ENCODE peak calls at places on chromosomes 16 and 17, in six cellular contexts. I, B, J, U, F and R are unnamed samples.
A peak's percentile ranks its signal among the peaks of the same experiment; 100 is the strongest.

GRCh38 chr17:73757324-73757942 is 113.2 kb upstream of the SDK2 start:
- DNase-seq in B (no peak), I (no peak), J (no peak), U (no peak), F (no peak), R (no peak)

GRCh38 chr17:10932938-10933337 is 95.1 kb upstream of the PIRT start:
- DNase-seq in B (no peak), U (no peak), J (no peak), F (no peak), I (no peak), R (no peak)

GRCh38 chr17:58311429-58311894 is 17.1 kb downstream of the TSPOAP1 start:
- DNase-seq in J (no peak), F (no peak), U (no peak), I (no peak), B (no peak), R (no peak)

GRCh38 chr17:77374170-77374936 is 233.6 kb downstream of the SEC14L1 start:
- DNase-seq in F (no peak), J (peak; percentile 51), B (peak; percentile 78), U (peak; percentile 85), I (peak; percentile 69), R (peak; percentile 90)

GRCh38 chr17:55158439-55158838 is 106.3 kb upstream of the HLF start:
- DNase-seq in B (no peak), U (no peak), I (no peak), F (no peak), J (no peak), R (no peak)

GRCh38 chr16:2904100-2904921 is 7.4 kb upstream of the FLYWCH1 start:
- DNase-seq in B (peak; percentile 85), F (peak; percentile 91), J (peak; percentile 72), U (peak; percentile 82), I (peak; percentile 70), R (peak; percentile 91)

GRCh38 chr17:67246648-67247415 is 1.8 kb upstream of the HELZ start:
- DNase-seq in I (no peak), B (no peak), U (no peak), F (peak; percentile 83), J (no peak), R (peak; percentile 55)

GRCh38 chr17:75325827-75326586 is 36.8 kb upstream of the SLC25A19 start:
- DNase-seq in F (no peak), B (no peak), J (no peak), U (peak; percentile 48), I (no peak), R (no peak)

GRCh38 chr17:67477687-67478086 is 100.6 kb downstream of the PITPNC1 start:
- DNase-seq in B (no peak), F (no peak), I (no peak), U (peak; percentile 59), J (no peak), R (no peak)

GRCh38 chr16:459761-460160 is 34.3 kb downstream of the RAB11FIP3 start:
- DNase-seq in J (no peak), I (no peak), B (no peak), F (no peak), U (no peak), R (no peak)

GRCh38 chr17:73255671-73256181 is 6.0 kb downstream of the CPSF4L start:
- DNase-seq in J (peak; percentile 51), U (peak; percentile 12), F (peak; percentile 56), B (peak; percentile 66), I (peak; percentile 55), R (peak; percentile 73)

GRCh38 chr17:67689534-67690177 is 28.1 kb upstream of the NOL11 start:
- DNase-seq in I (peak; percentile 89), J (no peak), B (peak; percentile 80), F (peak; percentile 53), U (peak; percentile 67), R (peak; percentile 68)

GRCh38 chr16:56268799-56269198 is 77.5 kb downstream of the GNAO1 start:
- DNase-seq in J (no peak), F (no peak), B (no peak), U (no peak), I (no peak), R (no peak)

GRCh38 chr16:56269276-56269675 is 78.0 kb downstream of the GNAO1 start:
- DNase-seq in I (no peak), U (peak; percentile 8), J (no peak), B (no peak), F (no peak), R (no peak)

GRCh38 chr16:56270828-56271227 is 79.5 kb downstream of the GNAO1 start:
- DNase-seq in B (no peak), I (no peak), J (no peak), U (no peak), F (no peak), R (no peak)

GRCh38 chr16:56267888-56268287 is 76.6 kb downstream of the GNAO1 start:
- DNase-seq in U (no peak), I (no peak), F (no peak), B (no peak), J (no peak), R (no peak)

GRCh38 chr16:56269824-56270684 is 78.8 kb downstream of the GNAO1 start:
- DNase-seq in F (no peak), B (no peak), U (peak; percentile 84), I (no peak), J (no peak), R (no peak)
- TF ChIP-seq CTCF in F (no peak), B (no peak), U (peak; percentile 61), I (no peak), J (no peak), R (no peak)

GRCh38 chr17:40480501-40481003 is 20.9 kb downstream of the TNS4 start:
- DNase-seq in J (peak; percentile 32), B (peak; percentile 67), U (peak; percentile 78), F (peak; percentile 91), I (no peak), R (peak; percentile 47)

GRCh38 chr17:40483679-40484078 is 17.7 kb downstream of the TNS4 start:
- DNase-seq in J (no peak), F (no peak), I (no peak), B (no peak), U (no peak), R (no peak)

GRCh38 chr17:40482722-40483121 is 18.7 kb downstream of the TNS4 start:
- DNase-seq in J (no peak), B (no peak), F (no peak), I (no peak), U (no peak), R (no peak)

GRCh38 chr17:40479754-40480480 is 21.5 kb downstream of the TNS4 start:
- DNase-seq in B (peak; percentile 26), F (no peak), J (no peak), I (no peak), U (no peak), R (no peak)

DNA sequence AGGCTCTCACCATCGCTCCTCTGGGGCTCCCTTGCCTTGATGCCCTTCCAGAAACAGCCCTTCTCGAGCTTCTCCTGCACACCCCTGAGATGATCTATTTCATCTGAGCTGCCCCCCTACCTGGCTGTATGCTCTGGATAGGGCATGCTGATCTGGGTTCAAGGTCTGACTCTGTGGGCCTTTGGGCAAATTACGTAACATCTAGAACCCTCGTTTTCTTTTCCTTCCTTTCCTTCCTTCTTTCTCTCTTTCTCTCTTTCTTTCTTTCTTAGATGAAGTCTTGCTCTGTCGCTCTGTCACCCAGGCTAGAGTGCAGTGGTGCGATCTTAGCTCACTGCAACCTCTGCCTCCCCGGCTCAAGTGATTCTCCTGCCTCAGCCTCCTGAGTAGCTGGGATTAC is 20.3 kb downstream of the TNS4 start:
- DNase-seq in U (no peak), B (no peak), I (no peak), F (no peak), J (no peak), R (no peak)
- TF ChIP-seq CTCF in U (no peak), B (no peak), I (no peak), F (no peak), J (no peak), R (no peak)

GRCh38 chr16:68093816-68094613 is 8.8 kb downstream of the NFATC3 start:
- DNase-seq in B (peak; percentile 56), F (no peak), J (no peak), U (peak; percentile 61), I (no peak), R (no peak)
- TF ChIP-seq CTCF in B (peak; percentile 87), F (no peak), J (no peak), U (peak; percentile 81), I (peak; percentile 39), R (no peak)

DNA sequence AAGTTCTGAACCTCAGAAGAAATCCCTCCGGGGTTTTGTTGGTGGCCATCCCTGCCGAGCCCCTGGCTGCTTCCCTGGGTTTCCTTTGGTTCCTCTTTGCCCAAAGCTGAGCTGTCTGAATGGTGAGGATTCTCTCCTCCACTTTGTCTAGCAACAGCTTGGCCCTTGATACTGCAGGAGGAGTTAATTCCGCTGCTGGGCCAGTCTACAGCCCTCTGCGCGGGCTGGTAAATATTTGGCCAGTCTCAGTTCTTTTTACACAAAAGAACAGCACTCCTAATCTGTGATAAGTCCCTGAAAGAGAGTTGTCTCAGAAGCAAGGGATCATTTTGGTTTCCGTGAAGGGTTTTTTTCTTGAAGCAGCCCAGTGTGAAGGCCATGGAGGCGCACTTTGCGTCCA is 171.0 kb downstream of the RAB11FIP4 start:
- DNase-seq in I (no peak), F (no peak), B (no peak), U (no peak), J (no peak), R (no peak)
- TF ChIP-seq CTCF in I (no peak), F (no peak), B (no peak), U (no peak), J (no peak), R (no peak)

DNA sequence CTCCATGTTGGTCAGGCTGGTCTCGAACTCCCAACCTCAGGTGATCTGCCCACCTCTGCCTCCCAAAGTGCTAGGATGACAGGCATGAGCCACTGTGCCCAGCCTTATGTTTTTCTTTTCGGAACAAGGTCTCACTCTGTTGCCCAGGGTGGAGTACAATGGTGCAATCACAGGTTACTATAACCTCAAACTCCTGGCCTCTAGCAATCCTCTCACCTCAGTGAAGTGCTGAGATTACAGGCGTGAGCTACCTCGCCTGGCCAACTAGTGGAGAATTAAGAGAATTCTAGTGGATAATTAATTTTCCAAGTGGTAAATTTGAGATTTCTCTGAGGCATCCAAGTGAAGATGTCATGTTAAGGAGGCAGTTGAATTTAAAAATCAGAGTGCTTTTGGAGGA is 2.9 kb upstream of the FBXO47 start:
- DNase-seq in J (no peak), I (no peak), F (no peak), U (no peak), B (no peak), R (no peak)
- TF ChIP-seq CTCF in J (no peak), I (no peak), F (no peak), U (no peak), B (no peak), R (no peak)

DNA sequence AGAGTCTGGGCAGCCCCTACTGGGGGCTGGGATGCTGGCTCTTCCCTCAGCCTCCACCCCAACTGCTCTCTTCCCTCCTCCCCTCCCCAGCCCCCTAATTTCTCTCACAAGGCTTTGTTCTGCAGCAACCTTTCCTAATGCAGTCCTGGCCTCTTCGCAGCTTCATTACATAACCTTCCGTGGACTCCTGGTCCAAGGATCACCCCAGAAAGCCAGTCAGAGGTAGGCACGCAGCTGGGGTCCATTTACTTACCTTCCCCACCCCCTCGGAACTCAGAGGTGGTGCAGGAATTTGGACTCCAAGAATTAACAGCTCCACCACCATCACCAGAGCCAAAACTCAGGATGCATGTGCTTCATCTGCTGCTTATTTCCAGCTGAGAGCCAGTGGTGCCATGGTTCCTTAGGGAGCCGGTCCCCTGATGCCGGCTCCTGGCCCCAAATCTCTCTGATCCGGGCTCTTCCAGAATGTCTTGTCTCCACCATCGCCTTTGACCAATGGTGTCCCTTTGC is 40.9 kb downstream of the MAPT start:
- DNase-seq in I (no peak), U (no peak), J (no peak), F (no peak), B (no peak), R (no peak)
- TF ChIP-seq CTCF in I (no peak), U (no peak), J (no peak), F (no peak), B (no peak), R (no peak)

GRCh38 chr17:9905902-9906301 is 831 bp upstream of the RCVRN start:
- DNase-seq in I (peak; percentile 54), F (peak; percentile 26), U (peak; percentile 16), B (peak; percentile 10), J (no peak), R (peak; percentile 81)
- TF ChIP-seq CTCF in I (peak; percentile 62), F (peak; percentile 26), U (peak; percentile 59), B (peak; percentile 79), J (no peak), R (peak; percentile 82)